ENCODE peak calls at places on chromosomes 6 and 20, in six cellular contexts. F is upper lobe of left lung, D is H1, X is ovary, I is stomach, M is testis. U is an unnamed sample.

GRCh38 chr20:25022680-25023079 is 30.1 kb upstream of the APMAP start:
- DNase-seq in D (no peak), I (peak; percentile 92), X (no peak), M (peak; percentile 54), F (peak; percentile 79), U (peak; percentile 88)

GRCh38 chr20:63856111-63856511 is 5.2 kb upstream of the ABHD16B start:
- DNase-seq in D (no peak), F (no peak), M (no peak), I (no peak), X (peak; percentile 58), U (no peak)

GRCh38 chr6:32073613-32074012 is 35.4 kb downstream of the CYP21A2 start:
- DNase-seq in D (no peak), I (no peak), F (no peak), X (no peak), M (no peak), U (no peak)

GRCh38 chr20:20353574-20353973 is 14.3 kb upstream of the INSM1 start:
- DNase-seq in X (no peak), M (no peak), F (no peak), I (no peak), D (no peak), U (no peak)

GRCh38 chr20:33862709-33863403 is 51.7 kb downstream of the CHMP4B start:
- DNase-seq in M (peak; percentile 75), X (peak; percentile 74), D (peak; percentile 46), F (peak; percentile 52), I (peak; percentile 52), U (peak; percentile 62)

GRCh38 chr6:1703091-1703855 is 93.6 kb downstream of the FOXC1 start:
- DNase-seq in D (no peak), F (no peak), X (no peak), M (no peak), I (no peak), U (no peak)

GRCh38 chr6:108707328-108707976 is 140.8 kb upstream of the ARMC2 start:
- DNase-seq in I (peak; percentile 67), D (no peak), X (no peak), M (no peak), F (no peak), U (peak; percentile 24)

GRCh38 chr6:49787176-49787575 is at the start of gene PGK2:
- DNase-seq in F (no peak), I (no peak), D (peak; percentile 46), M (peak; percentile 84), X (no peak), U (no peak)

GRCh38 chr6:3315841-3316240 is 57.1 kb downstream of the PSMG4 start:
- DNase-seq in M (no peak), D (no peak), X (no peak), I (no peak), F (no peak), U (no peak)

GRCh38 chr20:38855356-38855755 is 49.9 kb downstream of the PPP1R16B start:
- DNase-seq in D (no peak), F (no peak), I (no peak), X (no peak), M (no peak), U (no peak)

GRCh38 chr6:165662671-165663282 is at the start of gene PDE10A:
- DNase-seq in I (peak; percentile 39), X (peak; percentile 52), F (no peak), D (no peak), M (no peak), U (no peak)

GRCh38 chr20:59185809-59186208 is 22.2 kb downstream of the ZNF831 start:
- DNase-seq in M (no peak), X (no peak), D (no peak), F (no peak), I (no peak), U (no peak)

GRCh38 chr20:4726710-4727391 is 5.1 kb downstream of the PRND start:
- DNase-seq in I (no peak), M (peak; percentile 76), D (no peak), X (no peak), F (no peak), U (peak; percentile 20)

GRCh38 chr20:33169176-33169794 is 1.3 kb downstream of the BPIFA2 start:
- DNase-seq in M (peak; percentile 48), D (no peak), F (no peak), I (no peak), X (no peak), U (no peak)

GRCh38 chr6:82567621-82568020 is 204.0 kb downstream of the TPBG start:
- DNase-seq in X (no peak), D (no peak), M (no peak), I (no peak), F (no peak), U (no peak)

GRCh38 chr6:147641511-147641910 is 133.0 kb downstream of the SAMD5 start:
- DNase-seq in M (no peak), I (no peak), D (no peak), X (no peak), F (no peak), U (no peak)

GRCh38 chr6:168393126-168393870 is 47.7 kb upstream of the SMOC2 start:
- DNase-seq in M (no peak), X (no peak), D (no peak), F (no peak), I (no peak), U (no peak)

GRCh38 chr20:4898282-4898681 is 103.0 kb downstream of the SLC23A2 start:
- DNase-seq in F (no peak), M (no peak), X (no peak), D (no peak), I (peak; percentile 65), U (peak; percentile 26)

GRCh38 chr6:104639671-104640070 is 220.0 kb downstream of the HACE1 start:
- DNase-seq in M (no peak), D (no peak), I (no peak), F (no peak), X (no peak), U (no peak)

GRCh38 chr20:47066484-47067270 is 172.0 kb downstream of the EYA2 start:
- DNase-seq in F (no peak), M (no peak), X (no peak), I (no peak), D (no peak), U (no peak)

GRCh38 chr20:47070176-47070575 is 175.5 kb downstream of the EYA2 start:
- DNase-seq in X (no peak), I (no peak), M (no peak), F (no peak), D (no peak), U (no peak)

GRCh38 chr20:47063808-47064207 is 169.2 kb downstream of the EYA2 start:
- DNase-seq in X (no peak), D (no peak), I (no peak), M (no peak), F (no peak), U (no peak)

GRCh38 chr20:47071646-47072185 is 177.1 kb downstream of the EYA2 start:
- DNase-seq in F (no peak), I (no peak), X (no peak), D (no peak), M (no peak), U (no peak)

GRCh38 chr20:47067776-47068175 is 173.1 kb downstream of the EYA2 start:
- DNase-seq in I (no peak), D (no peak), F (no peak), M (no peak), X (no peak), U (no peak)
- TF ChIP-seq POLR2A in I (no peak), D (no peak), F (no peak), M (no peak), X (no peak), U (no peak)

GRCh38 chr6:87319271-87319987 is 3.0 kb upstream of the SMIM8 start:
- DNase-seq in M (no peak), F (no peak), I (no peak), X (no peak), D (no peak), U (no peak)

DNA sequence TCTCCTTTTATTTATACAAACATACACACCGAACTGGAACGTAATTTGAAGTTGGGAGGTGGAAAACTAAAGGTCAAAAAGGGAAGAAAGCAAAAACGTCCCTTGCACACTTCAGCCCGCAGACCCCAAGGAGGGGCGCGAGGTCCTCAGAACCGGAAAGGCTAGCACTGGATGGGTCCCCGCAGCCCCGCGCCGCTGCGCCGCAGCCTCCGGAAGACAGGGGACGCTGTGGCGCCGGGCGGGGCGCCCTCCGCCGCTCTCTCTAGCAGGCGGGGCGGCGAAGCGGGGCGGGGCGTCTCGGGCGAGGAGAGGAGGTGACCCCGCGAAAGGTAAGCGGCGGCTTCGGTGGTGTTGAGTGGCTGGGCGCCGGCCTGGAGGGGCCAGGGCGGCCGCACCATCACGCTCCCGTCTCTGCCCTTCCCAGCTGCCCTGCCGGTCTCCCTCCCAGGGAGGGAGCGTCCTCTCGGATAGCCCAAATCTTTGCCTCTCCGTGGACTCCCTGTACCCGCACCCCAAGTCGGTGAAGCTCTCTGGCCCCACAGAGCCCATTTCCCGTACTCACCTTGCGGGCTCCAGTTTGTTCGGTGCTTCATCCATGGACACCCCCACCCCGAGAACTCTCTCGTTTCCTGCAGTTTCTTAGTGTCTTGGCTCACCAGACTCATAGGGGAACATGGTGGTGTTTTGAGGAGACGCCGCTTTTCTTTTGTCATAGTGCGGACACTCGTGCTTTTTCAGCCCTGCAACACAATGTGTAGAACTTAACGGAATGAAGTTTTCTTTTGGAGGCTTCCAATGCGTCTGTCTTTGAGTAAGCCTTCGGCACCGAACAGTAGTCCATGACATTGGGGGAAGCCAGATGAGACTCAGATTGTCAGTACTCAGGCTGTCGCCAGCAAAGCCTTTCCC is at the start of gene SMIM8:
- DNase-seq in M (peak; percentile 91), D (peak; percentile 57), X (peak; percentile 83), F (peak; percentile 91), I (peak; percentile 89), U (peak; percentile 87)
- TF ChIP-seq POLR2A in M (no peak), D (peak; percentile 87), X (no peak), F (no peak), I (no peak), U (peak; percentile 51)

DNA sequence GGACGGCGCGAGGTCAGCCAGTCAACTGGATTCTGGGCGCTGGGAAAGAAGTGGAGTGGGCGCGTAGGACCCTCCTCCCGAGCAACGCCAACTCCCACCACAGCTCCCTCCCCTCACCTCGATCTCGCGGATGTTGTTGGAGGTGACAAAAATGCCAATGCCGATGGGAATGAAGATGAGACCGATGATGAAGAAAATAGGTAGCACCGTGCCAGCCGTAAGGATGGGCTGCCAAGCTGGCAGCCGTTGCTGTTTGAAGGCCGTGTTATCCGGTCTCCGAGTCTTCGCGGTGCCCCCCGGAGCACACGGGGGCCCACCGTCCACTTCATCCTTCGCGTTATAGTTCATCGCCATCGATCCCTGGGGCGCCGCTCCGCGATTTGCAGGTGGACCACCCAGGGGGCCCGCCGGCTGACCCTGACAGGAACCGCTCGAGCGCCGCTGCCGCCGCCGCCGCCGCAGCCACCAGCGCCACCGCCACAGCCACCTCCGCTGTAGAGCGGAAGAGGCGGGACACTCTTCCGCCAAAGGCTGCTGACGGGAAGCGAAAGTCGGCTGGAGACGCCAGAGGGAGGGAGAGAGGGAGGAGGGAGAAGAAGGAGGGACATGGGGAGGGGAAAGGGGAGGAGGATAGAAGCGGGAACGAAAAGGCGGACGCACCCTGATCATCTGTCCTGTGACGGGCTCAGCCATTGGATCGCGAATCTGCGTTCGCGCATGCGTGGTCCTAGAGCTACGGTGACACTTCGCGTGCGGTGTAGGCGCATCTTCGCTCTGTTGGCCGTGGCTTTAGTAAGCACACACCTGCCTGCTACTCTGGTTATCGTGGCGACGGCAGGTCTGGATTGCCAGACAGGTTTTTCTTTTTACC is at the start of gene TMEM30A:
- DNase-seq in D (peak; percentile 98), I (peak; percentile 96), F (peak; percentile 98), M (peak; percentile 97), X (peak; percentile 94), U (peak; percentile 98)
- TF ChIP-seq POLR2A in D (peak; percentile 43), I (peak; percentile 55), F (no peak), M (peak; percentile 32), X (peak; percentile 79), U (peak; percentile 90)

DNA sequence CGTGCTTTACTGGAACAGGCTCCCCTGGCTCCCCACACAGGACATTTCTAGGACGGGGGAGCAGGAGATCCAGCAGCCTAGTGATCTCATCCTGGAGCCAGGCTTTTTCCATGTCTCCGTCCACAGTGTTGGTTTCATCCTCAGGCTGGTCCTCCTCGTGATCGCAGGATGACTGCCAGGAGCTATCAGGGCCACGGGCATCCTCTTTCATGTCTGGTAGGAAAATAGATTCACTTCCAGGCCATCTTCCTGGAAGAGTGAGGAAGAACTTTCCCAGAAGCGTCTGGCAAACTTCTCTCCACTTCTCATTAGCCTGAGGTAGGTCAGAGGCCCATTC is 15.4 kb upstream of the SLC9A8 start:
- DNase-seq in D (no peak), M (no peak), I (no peak), X (no peak), F (no peak), U (no peak)
- TF ChIP-seq POLR2A in D (no peak), M (no peak), I (no peak), X (no peak), F (no peak), U (no peak)

U was measured in transverse colon.